ENCODE peak calls at places on chromosomes 4 and X, in five cellular contexts. One of them, this sample, is unnamed.

GRCh38 chrX:22666441-22666840 is 333.3 kb upstream of the DDX53 start:
- DNase-seq in neuronal stem cell: no peak
- DNase-seq in mesendoderm: peak
- DNase-seq in IMR-90: peak
- DNase-seq in H1: no peak
- DNase-seq in this sample: peak

GRCh38 chr4:133476064-133476463 is 327.0 kb downstream of the PCDH10 start:
- DNase-seq in neuronal stem cell: no peak
- DNase-seq in mesendoderm: no peak
- DNase-seq in IMR-90: no peak
- DNase-seq in H1: no peak
- DNase-seq in this sample: no peak

GRCh38 chr4:15696866-15697265 is 6.0 kb upstream of the BST1 start:
- DNase-seq in neuronal stem cell: no peak
- DNase-seq in mesendoderm: no peak
- DNase-seq in IMR-90: no peak
- DNase-seq in H1: no peak
- DNase-seq in this sample: no peak

GRCh38 chrX:12973561-12974216 is 1.2 kb upstream of the TMSB4X start:
- DNase-seq in neuronal stem cell: no peak
- DNase-seq in mesendoderm: no peak
- DNase-seq in IMR-90: no peak
- DNase-seq in H1: no peak
- DNase-seq in this sample: no peak

GRCh38 chrX:120485562-120486520 is 16.7 kb upstream of the LAMP2 start:
- DNase-seq in neuronal stem cell: peak
- DNase-seq in mesendoderm: peak
- DNase-seq in IMR-90: peak
- DNase-seq in H1: peak
- DNase-seq in this sample: peak

GRCh38 chr4:8101213-8101781 is 57.3 kb downstream of the ABLIM2 start:
- DNase-seq in neuronal stem cell: no peak
- DNase-seq in mesendoderm: no peak
- DNase-seq in IMR-90: no peak
- DNase-seq in H1: no peak
- DNase-seq in this sample: peak

GRCh38 chrX:12447448-12448154 is 309.3 kb downstream of the FRMPD4 start:
- DNase-seq in neuronal stem cell: no peak
- DNase-seq in mesendoderm: no peak
- DNase-seq in IMR-90: peak
- DNase-seq in H1: no peak
- DNase-seq in this sample: no peak

GRCh38 chr4:144709159-144709558 is 63.2 kb downstream of the HHIP start:
- DNase-seq in neuronal stem cell: no peak
- DNase-seq in mesendoderm: peak
- DNase-seq in IMR-90: peak
- DNase-seq in H1: no peak
- DNase-seq in this sample: no peak

GRCh38 chr4:184713887-184714286 is 20.0 kb downstream of the CENPU start:
- DNase-seq in neuronal stem cell: no peak
- DNase-seq in mesendoderm: peak
- DNase-seq in IMR-90: no peak
- DNase-seq in H1: no peak
- DNase-seq in this sample: no peak

GRCh38 chr4:182212211-182212761 is 30.9 kb upstream of the TENM3 start:
- DNase-seq in neuronal stem cell: peak
- DNase-seq in mesendoderm: no peak
- DNase-seq in IMR-90: peak
- DNase-seq in H1: no peak
- DNase-seq in this sample: peak

GRCh38 chr4:94889961-94890360 is 132.2 kb downstream of the BMPR1B start:
- DNase-seq in neuronal stem cell: no peak
- DNase-seq in mesendoderm: peak
- DNase-seq in IMR-90: peak
- DNase-seq in H1: no peak
- DNase-seq in this sample: no peak

GRCh38 chr4:80171656-80172055 is 25.6 kb upstream of the PRDM8 start:
- DNase-seq in neuronal stem cell: no peak
- DNase-seq in mesendoderm: no peak
- DNase-seq in IMR-90: no peak
- DNase-seq in H1: no peak
- DNase-seq in this sample: no peak

GRCh38 chr4:28209371-28209924 is 1348.8 kb downstream of the STIM2 start:
- DNase-seq in neuronal stem cell: no peak
- DNase-seq in mesendoderm: peak
- DNase-seq in IMR-90: no peak
- DNase-seq in H1: no peak
- DNase-seq in this sample: no peak

GRCh38 chr4:3421470-3421869 is 20.3 kb upstream of the HGFAC start:
- DNase-seq in neuronal stem cell: no peak
- DNase-seq in mesendoderm: no peak
- DNase-seq in IMR-90: no peak
- DNase-seq in H1: no peak
- DNase-seq in this sample: no peak

GRCh38 chr4:89769856-89770255 is 67.1 kb downstream of the SNCA start:
- DNase-seq in neuronal stem cell: no peak
- DNase-seq in mesendoderm: no peak
- DNase-seq in IMR-90: no peak
- DNase-seq in H1: no peak
- DNase-seq in this sample: no peak

GRCh38 chr4:92234393-92235176 is 69.2 kb upstream of the GRID2 start:
- DNase-seq in neuronal stem cell: no peak
- DNase-seq in mesendoderm: no peak
- DNase-seq in IMR-90: peak
- DNase-seq in H1: no peak
- DNase-seq in this sample: peak

GRCh38 chr4:179803857-179804256 is 2361.6 kb upstream of the AGA start:
- DNase-seq in neuronal stem cell: no peak
- DNase-seq in mesendoderm: no peak
- DNase-seq in IMR-90: peak
- DNase-seq in H1: no peak
- DNase-seq in this sample: no peak

GRCh38 chr4:37455301-37456062 is 210.9 kb downstream of the NWD2 start:
- DNase-seq in neuronal stem cell: no peak
- DNase-seq in mesendoderm: no peak
- DNase-seq in IMR-90: no peak
- DNase-seq in H1: no peak
- DNase-seq in this sample: peak

GRCh38 chrX:49192722-49193328 is 6.7 kb upstream of the PRICKLE3 start:
- DNase-seq in neuronal stem cell: no peak
- DNase-seq in mesendoderm: peak
- DNase-seq in IMR-90: peak
- DNase-seq in H1: no peak
- DNase-seq in this sample: no peak

GRCh38 chr4:82746705-82747567 is 51.7 kb downstream of the SCD5 start:
- DNase-seq in neuronal stem cell: no peak
- DNase-seq in mesendoderm: peak
- DNase-seq in IMR-90: no peak
- DNase-seq in H1: no peak
- DNase-seq in this sample: no peak
- H2AK5ac ChIP-seq in neuronal stem cell: no peak
- H2AK5ac ChIP-seq in mesendoderm: no peak
- H2AK5ac ChIP-seq in IMR-90: no peak
- H2AK5ac ChIP-seq in H1: no peak
- H2AK5ac ChIP-seq in this sample: peak

DNA sequence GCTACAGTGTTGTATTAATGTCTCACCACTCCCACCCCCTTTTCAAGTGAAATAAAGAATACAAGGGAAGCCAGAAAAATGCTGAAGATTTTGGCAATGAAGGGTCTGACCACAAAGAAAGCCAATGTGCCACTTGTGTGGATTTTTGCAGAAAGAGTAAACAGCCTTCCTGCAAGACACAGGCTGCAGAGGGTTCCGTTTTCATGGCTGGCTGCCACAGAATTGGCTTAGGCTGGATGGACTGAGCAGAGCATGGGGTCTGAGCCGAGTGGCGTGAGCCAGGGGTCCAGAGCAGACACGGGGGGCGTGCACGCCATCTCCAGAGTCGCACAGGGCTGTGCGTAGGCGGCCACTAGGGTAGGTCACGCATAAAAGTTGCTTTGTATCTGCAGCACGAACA is 69.2 kb downstream of the MTNR1A start:
- DNase-seq in neuronal stem cell: peak
- DNase-seq in mesendoderm: no peak
- DNase-seq in IMR-90: peak
- DNase-seq in H1: no peak
- DNase-seq in this sample: no peak
- H3K4me3 ChIP-seq in neuronal stem cell: peak
- H3K4me3 ChIP-seq in mesendoderm: no peak
- H3K4me3 ChIP-seq in IMR-90: peak
- H3K4me3 ChIP-seq in H1: no peak
- H3K4me3 ChIP-seq in this sample: no peak

GRCh38 chr4:35286434-35286833 is 957.9 kb downstream of the ARAP2 start:
- DNase-seq in neuronal stem cell: no peak
- DNase-seq in mesendoderm: no peak
- DNase-seq in IMR-90: no peak
- DNase-seq in H1: no peak
- DNase-seq in this sample: no peak
- H2BK5ac ChIP-seq in neuronal stem cell: no peak
- H2BK5ac ChIP-seq in mesendoderm: no peak
- H2BK5ac ChIP-seq in IMR-90: no peak
- H2BK5ac ChIP-seq in H1: no peak
- H2BK5ac ChIP-seq in this sample: no peak

DNA sequence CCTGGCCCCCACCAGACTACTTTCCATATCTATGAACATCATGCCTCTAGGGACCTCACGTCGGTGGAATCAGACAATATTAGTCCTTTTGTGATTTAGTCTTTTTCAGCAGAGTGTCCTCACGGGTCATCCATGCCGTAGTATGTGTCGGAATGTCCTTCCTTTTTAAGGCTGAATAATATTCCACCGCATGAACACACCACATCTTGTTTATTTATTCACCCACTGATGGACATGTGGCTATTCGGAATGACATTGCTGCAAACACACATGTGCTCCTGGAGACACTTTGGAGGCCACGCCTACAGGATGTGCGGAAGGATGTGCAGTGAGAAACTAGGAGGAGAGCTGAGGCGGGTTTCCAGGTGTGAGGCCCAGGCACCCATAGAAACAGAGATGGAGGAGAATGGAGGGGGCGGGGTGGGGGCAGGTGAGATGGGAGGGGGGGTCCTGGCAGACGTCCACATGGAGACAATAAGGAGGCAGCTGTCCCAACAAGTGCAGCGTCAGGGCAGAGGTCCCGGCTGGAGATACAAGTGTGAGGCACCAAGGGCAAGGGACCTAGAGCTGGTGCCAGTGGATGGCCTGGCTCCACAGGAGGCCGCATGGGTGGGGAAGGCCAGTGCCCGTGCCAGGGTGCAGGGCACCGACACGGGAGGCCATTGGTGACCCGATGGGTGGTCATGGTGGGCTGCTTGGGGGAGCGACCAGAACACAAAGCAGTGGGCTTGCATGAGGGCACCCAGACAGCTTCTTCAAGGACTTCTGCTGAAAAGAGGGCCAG is 20.7 kb downstream of the ZFYVE28 start:
- DNase-seq in neuronal stem cell: no peak
- DNase-seq in mesendoderm: no peak
- DNase-seq in IMR-90: no peak
- DNase-seq in H1: no peak
- DNase-seq in this sample: no peak
- H2AK5ac ChIP-seq in neuronal stem cell: peak
- H2AK5ac ChIP-seq in mesendoderm: no peak
- H2AK5ac ChIP-seq in IMR-90: no peak
- H2AK5ac ChIP-seq in H1: no peak
- H2AK5ac ChIP-seq in this sample: no peak

GRCh38 chr4:64409300-64409699 is at the start of gene TECRL:
- DNase-seq in neuronal stem cell: no peak
- DNase-seq in mesendoderm: no peak
- DNase-seq in IMR-90: no peak
- DNase-seq in H1: no peak
- DNase-seq in this sample: no peak
- H3K4me3 ChIP-seq in neuronal stem cell: no peak
- H3K4me3 ChIP-seq in mesendoderm: no peak
- H3K4me3 ChIP-seq in IMR-90: no peak
- H3K4me3 ChIP-seq in H1: no peak
- H3K4me3 ChIP-seq in this sample: no peak

DNA sequence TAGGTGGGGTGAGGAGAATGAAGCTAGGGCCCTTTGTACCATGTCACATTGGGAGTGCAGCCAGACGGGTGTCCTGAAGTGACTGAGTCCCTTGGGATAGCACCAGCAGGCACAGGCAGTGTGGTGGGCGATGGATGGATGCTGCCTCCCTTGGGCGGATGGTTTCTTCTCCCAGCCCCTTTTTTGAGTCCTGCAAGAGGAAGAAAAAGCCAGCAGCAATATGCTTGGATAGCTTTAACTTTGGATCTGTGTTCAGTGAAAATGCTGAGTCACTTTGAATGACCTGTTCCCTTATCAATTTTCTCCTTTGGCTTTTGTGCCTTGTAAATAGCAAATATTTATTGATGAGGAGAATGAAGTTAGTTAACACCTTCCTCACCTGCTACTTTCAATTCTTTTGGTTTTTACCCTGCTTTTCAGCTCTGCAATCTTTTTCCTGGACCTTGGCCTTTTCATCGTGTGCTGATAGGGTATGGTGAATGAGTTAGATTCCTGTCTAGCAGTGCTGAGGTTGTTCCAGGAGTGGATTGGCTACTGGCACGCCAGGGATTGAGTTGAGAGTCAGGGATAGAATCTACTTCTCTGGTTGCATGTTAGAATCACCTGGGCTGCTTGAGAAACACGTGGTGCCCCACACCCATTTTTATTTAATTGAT is 10.2 kb downstream of the DCUN1D4 start:
- DNase-seq in neuronal stem cell: no peak
- DNase-seq in mesendoderm: peak
- DNase-seq in IMR-90: peak
- DNase-seq in H1: no peak
- DNase-seq in this sample: no peak
- H2BK5ac ChIP-seq in neuronal stem cell: no peak
- H2BK5ac ChIP-seq in mesendoderm: no peak
- H2BK5ac ChIP-seq in IMR-90: peak
- H2BK5ac ChIP-seq in H1: peak
- H2BK5ac ChIP-seq in this sample: peak